ENCODE peak calls at places on chromosomes 16 and 17, in five cellular contexts. Z is right atrium auricular region, O is psoas muscle, H is left lung, V is brain microvascular endothelial cell. E is an unnamed sample.

GRCh38 chr17:1188812-1189211 is 9.0 kb upstream of the ABR start:
- DNase-seq in O (peak), H (peak), Z (peak), V (no peak), E (peak)

GRCh38 chr17:72931163-72931562 is 161.3 kb downstream of the SLC39A11 start:
- DNase-seq in H (no peak), V (no peak), O (no peak), Z (no peak), E (no peak)

GRCh38 chr16:56409195-56409594 is 16.1 kb downstream of the AMFR start:
- DNase-seq in O (no peak), Z (no peak), H (no peak), V (no peak), E (no peak)

GRCh38 chr17:7572588-7573323 is 6.7 kb upstream of the CD68 start:
- DNase-seq in Z (peak), V (peak), O (peak), H (peak), E (peak)

GRCh38 chr16:58301052-58301451 is 6.2 kb upstream of the PRSS54 start:
- DNase-seq in V (no peak), H (no peak), O (no peak), Z (no peak), E (no peak)

GRCh38 chr16:57029161-57030160 is 40.1 kb downstream of the NLRC5 start:
- DNase-seq in Z (no peak), O (no peak), V (peak), H (no peak), E (no peak)

GRCh38 chr16:72561-73537 is at the start of gene RHBDF1:
- DNase-seq in O (peak), V (no peak), Z (no peak), H (peak), E (no peak)

GRCh38 chr17:30829022-30829421 is 2.7 kb upstream of the ATAD5 start:
- DNase-seq in Z (no peak), H (no peak), V (no peak), O (no peak), E (no peak)

GRCh38 chr17:29292071-29292991 is 1.6 kb downstream of the NUFIP2 start:
- DNase-seq in Z (peak), O (peak), V (no peak), H (peak), E (peak)

GRCh38 chr17:5118219-5118618 is 2.4 kb downstream of the USP6 start:
- DNase-seq in O (no peak), Z (no peak), H (no peak), V (no peak), E (no peak)

GRCh38 chr17:30299000-30299399 is 7.3 kb upstream of the BLMH start:
- DNase-seq in V (no peak), O (no peak), H (no peak), Z (no peak), E (no peak)

GRCh38 chr17:64736804-64737492 is 74.8 kb upstream of the SMURF2 start:
- DNase-seq in H (no peak), Z (no peak), V (peak), O (no peak), E (peak)

GRCh38 chr17:17041571-17042380 is 481 bp upstream of the MPRIP start:
- DNase-seq in V (peak), O (peak), H (peak), Z (peak), E (peak)

GRCh38 chr16:51057969-51058337 is 93.1 kb downstream of the SALL1 start:
- DNase-seq in V (no peak), O (no peak), Z (no peak), H (no peak), E (no peak)

GRCh38 chr16:81623365-81624102 is 155.6 kb upstream of the PLCG2 start:
- DNase-seq in O (no peak), H (no peak), V (no peak), Z (no peak), E (no peak)

GRCh38 chr17:80017226-80018010 is 18.3 kb downstream of the TBC1D16 start:
- DNase-seq in V (no peak), Z (no peak), H (no peak), O (no peak), E (no peak)

GRCh38 chr16:48574766-48575165 is 35.2 kb downstream of the N4BP1 start:
- DNase-seq in V (no peak), O (no peak), Z (no peak), H (no peak), E (no peak)

GRCh38 chr16:19463468-19464315 is 46.0 kb downstream of the TMC5 start:
- DNase-seq in O (no peak), H (no peak), Z (no peak), V (no peak), E (no peak)

GRCh38 chr17:47776330-47777197 is 43.5 kb downstream of the TBX21 start:
- DNase-seq in Z (no peak), O (no peak), H (no peak), V (peak), E (no peak)

GRCh38 chr17:75854111-75854748 is 905 bp downstream of the WBP2 start:
- DNase-seq in Z (no peak), O (peak), H (peak), V (peak), E (no peak)

GRCh38 chr16:70676571-70677498 is 9.0 kb downstream of the MTSS2 start:
- DNase-seq in O (peak), V (no peak), Z (no peak), H (peak), E (no peak)

GRCh38 chr17:1423456-1424135 is 23.6 kb upstream of the YWHAE start:
- DNase-seq in O (no peak), Z (no peak), H (peak), V (no peak), E (no peak)

GRCh38 chr16:81263470-81264200 is 25.1 kb downstream of the BCO1 start:
- DNase-seq in H (no peak), V (no peak), O (no peak), Z (no peak), E (no peak)

GRCh38 chr16:54178491-54178976 is 108.1 kb downstream of the IRX3 start:
- DNase-seq in Z (no peak), O (no peak), H (no peak), V (no peak), E (no peak)

GRCh38 chr17:82754297-82755208 is 2.7 kb downstream of the TBCD start:
- DNase-seq in Z (no peak), H (no peak), O (peak), V (no peak), E (no peak)

GRCh38 chr16:695355-696089 is 5.3 kb upstream of the WDR24 start:
- DNase-seq in Z (no peak), V (no peak), H (no peak), O (no peak), E (no peak)

GRCh38 chr17:57783338-57783742 is 38.2 kb upstream of the CCDC182 start:
- DNase-seq in V (peak), H (peak), O (peak), Z (peak), E (peak)

GRCh38 chr16:31265329-31266245 is 5.8 kb downstream of the ITGAM start:
- DNase-seq in V (peak), H (peak), Z (no peak), O (no peak), E (no peak)

GRCh38 chr17:1473170-1473569 is 17.1 kb upstream of the CRK start:
- DNase-seq in Z (no peak), O (no peak), V (no peak), H (no peak), E (no peak)

GRCh38 chr17:71975998-71976649 is 144.7 kb upstream of the SOX9 start:
- DNase-seq in H (no peak), V (peak), O (peak), Z (peak), E (peak)

GRCh38 chr16:7505495-7505894 is 172.8 kb downstream of the RBFOX1 start:
- DNase-seq in O (no peak), V (no peak), Z (no peak), H (no peak), E (no peak)

GRCh38 chr17:27489045-27489715 is 32.9 kb downstream of the KSR1 start:
- DNase-seq in H (peak), O (peak), V (no peak), Z (peak), E (peak)

GRCh38 chr16:29925173-29925804 is 737 bp downstream of the KCTD13 start:
- DNase-seq in H (no peak), V (no peak), O (no peak), Z (no peak), E (no peak)

GRCh38 chr17:63573634-63574033 is 23.4 kb downstream of the DCAF7 start:
- DNase-seq in O (no peak), Z (no peak), V (no peak), H (no peak), E (no peak)

GRCh38 chr17:49079840-49080663 is 52.5 kb upstream of the B4GALNT2 start:
- DNase-seq in Z (no peak), O (no peak), H (no peak), V (no peak), E (no peak)

GRCh38 chr17:49078248-49078647 is 54.3 kb upstream of the B4GALNT2 start:
- DNase-seq in Z (no peak), V (no peak), O (no peak), H (no peak), E (no peak)

GRCh38 chr17:49071106-49071505 is 61.5 kb upstream of the B4GALNT2 start:
- DNase-seq in H (no peak), V (no peak), Z (no peak), O (no peak), E (no peak)

GRCh38 chr17:49074851-49075540 is 57.6 kb upstream of the B4GALNT2 start:
- DNase-seq in Z (no peak), H (no peak), O (no peak), V (no peak), E (no peak)

DNA sequence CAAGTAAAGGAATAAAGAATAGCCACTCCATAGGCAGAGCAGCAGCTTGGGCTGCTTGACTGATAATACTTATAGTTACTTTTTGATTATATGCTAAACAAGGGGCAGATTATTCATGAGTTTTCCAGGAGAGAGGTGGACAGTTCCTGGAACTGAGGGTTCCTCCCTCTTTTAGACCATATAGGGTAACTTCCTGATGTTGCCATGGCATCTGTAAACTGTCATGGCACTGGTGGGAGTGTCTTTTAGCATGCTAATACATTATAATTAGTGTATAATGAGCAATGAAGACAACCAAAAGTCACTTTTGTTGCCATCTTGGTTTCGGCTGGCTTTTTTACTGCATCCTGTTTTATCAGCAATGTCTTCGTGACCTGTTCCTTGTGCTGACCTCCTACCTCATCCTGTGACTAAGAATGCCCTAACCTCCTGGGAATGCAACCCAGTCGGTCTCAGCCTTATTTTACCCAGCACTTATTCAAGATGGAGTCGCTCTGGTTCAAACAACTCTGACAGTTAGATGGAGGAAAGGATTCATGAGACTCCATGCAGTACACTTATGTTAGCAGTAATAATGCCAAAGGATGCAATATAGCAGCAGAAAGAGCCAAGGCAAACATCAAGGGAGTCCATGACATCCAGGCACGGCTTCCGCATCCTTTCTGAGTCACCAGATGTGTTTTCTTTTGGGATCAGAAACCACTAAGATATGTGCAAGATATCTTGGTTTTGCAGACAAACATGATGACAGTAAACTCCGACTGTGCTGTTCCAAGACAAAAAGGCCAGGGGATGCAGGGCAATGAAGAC is 55.8 kb upstream of the B4GALNT2 start:
- DNase-seq in O (no peak), Z (no peak), V (peak), H (no peak), E (no peak)
- H3K27ac ChIP-seq in O (no peak), Z (no peak), V (peak), H (no peak), E (no peak)

GRCh38 chr17:77281024-77281903 is 140.5 kb downstream of the SEC14L1 start:
- DNase-seq in O (peak), V (no peak), H (peak), Z (no peak), E (no peak)
- TF ChIP-seq CTCF in O (peak), V (no peak), H (no peak), Z (peak), E (no peak)

GRCh38 chr16:14070555-14070876 is 603 bp upstream of the MRTFB start:
- DNase-seq in H (no peak), Z (no peak), O (no peak), V (no peak), E (no peak)
- H3K27ac ChIP-seq in H (peak), Z (peak), O (peak), V (no peak), E (peak)

DNA sequence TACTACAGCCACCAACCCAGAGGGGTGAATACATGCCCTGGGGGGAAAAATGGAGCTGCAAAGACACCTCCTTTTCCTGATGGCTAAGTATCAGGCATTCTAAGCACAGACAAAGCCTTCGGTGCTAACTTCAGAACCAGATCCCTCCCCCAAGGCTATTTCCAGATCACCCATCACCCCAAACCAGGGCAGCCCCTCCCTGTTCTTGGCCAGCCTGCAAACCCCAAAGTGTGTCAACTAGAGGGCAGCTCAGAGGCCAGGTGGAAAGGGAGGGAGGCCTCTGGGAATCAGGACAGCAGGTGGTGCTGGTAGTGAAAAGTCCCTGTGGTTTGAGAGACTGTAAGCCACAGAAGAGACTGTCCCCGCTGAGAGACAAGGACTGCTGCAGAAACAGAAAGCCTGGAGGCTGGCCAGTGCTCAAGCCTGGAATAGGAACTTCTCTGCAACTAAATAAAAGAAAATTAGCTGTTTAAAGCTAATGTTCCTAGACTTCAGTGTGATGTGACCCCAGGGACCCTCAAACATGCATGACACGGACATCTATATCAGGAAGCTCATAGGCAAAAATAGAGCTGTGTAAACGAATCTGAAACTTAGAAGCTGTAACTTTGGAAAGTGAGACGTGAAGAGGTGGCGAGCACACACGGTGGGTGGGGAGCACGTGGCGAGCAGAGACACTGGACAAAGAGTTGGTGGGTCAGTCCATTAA is 9.1 kb downstream of the TUBG1 start:
- DNase-seq in V (no peak), Z (no peak), H (no peak), O (peak), E (no peak)
- TF ChIP-seq CTCF in V (no peak), Z (peak), H (no peak), O (peak), E (peak)